ENCODE peak calls at places on chromosomes 7 and 10, in ten cellular contexts. One of them, this sample, is unnamed.

GRCh38 chr10:131193923-131194322 is 117.6 kb downstream of the TCERG1L start:
- DNase-seq in fibroblast of pulmonary artery: no peak
- DNase-seq in tibial artery: no peak
- DNase-seq in heart right ventricle: no peak
- DNase-seq in activated CD8-positive, alpha-beta T cell treated with anti-CD3 and anti-CD28 coated beads for 36 hours: no peak
- DNase-seq in colonic mucosa: no peak
- DNase-seq in cardiac muscle cell: no peak
- DNase-seq in AG10803: no peak
- DNase-seq in astrocyte of the spinal cord: no peak
- DNase-seq in progenitor cell of endocrine pancreas: no peak
- DNase-seq in this sample: no peak

GRCh38 chr10:2716596-2716995 is 350.8 kb upstream of the PFKP start:
- DNase-seq in fibroblast of pulmonary artery: no peak
- DNase-seq in tibial artery: no peak
- DNase-seq in heart right ventricle: no peak
- DNase-seq in activated CD8-positive, alpha-beta T cell treated with anti-CD3 and anti-CD28 coated beads for 36 hours: no peak
- DNase-seq in colonic mucosa: no peak
- DNase-seq in cardiac muscle cell: no peak
- DNase-seq in AG10803: no peak
- DNase-seq in astrocyte of the spinal cord: no peak
- DNase-seq in progenitor cell of endocrine pancreas: no peak
- DNase-seq in this sample: no peak

GRCh38 chr7:152313879-152314604 is 121.8 kb downstream of the KMT2C start:
- DNase-seq in fibroblast of pulmonary artery: peak; percentile 98
- DNase-seq in tibial artery: no peak
- DNase-seq in heart right ventricle: no peak
- DNase-seq in activated CD8-positive, alpha-beta T cell treated with anti-CD3 and anti-CD28 coated beads for 36 hours: no peak
- DNase-seq in colonic mucosa: no peak
- DNase-seq in cardiac muscle cell: peak; percentile 95
- DNase-seq in AG10803: peak; percentile 69
- DNase-seq in astrocyte of the spinal cord: peak; percentile 85
- DNase-seq in progenitor cell of endocrine pancreas: no peak
- DNase-seq in this sample: no peak

GRCh38 chr10:28360175-28360574 is 57.3 kb upstream of the MPP7 start:
- DNase-seq in fibroblast of pulmonary artery: no peak
- DNase-seq in tibial artery: no peak
- DNase-seq in heart right ventricle: no peak
- DNase-seq in activated CD8-positive, alpha-beta T cell treated with anti-CD3 and anti-CD28 coated beads for 36 hours: no peak
- DNase-seq in colonic mucosa: no peak
- DNase-seq in cardiac muscle cell: no peak
- DNase-seq in AG10803: no peak
- DNase-seq in astrocyte of the spinal cord: no peak
- DNase-seq in progenitor cell of endocrine pancreas: no peak
- DNase-seq in this sample: no peak

GRCh38 chr10:109698888-109699685 is 224.2 kb downstream of the XPNPEP1 start:
- DNase-seq in fibroblast of pulmonary artery: no peak
- DNase-seq in tibial artery: no peak
- DNase-seq in heart right ventricle: no peak
- DNase-seq in activated CD8-positive, alpha-beta T cell treated with anti-CD3 and anti-CD28 coated beads for 36 hours: no peak
- DNase-seq in colonic mucosa: no peak
- DNase-seq in cardiac muscle cell: no peak
- DNase-seq in AG10803: no peak
- DNase-seq in astrocyte of the spinal cord: no peak
- DNase-seq in progenitor cell of endocrine pancreas: no peak
- DNase-seq in this sample: no peak

GRCh38 chr10:99345350-99345749 is 16.2 kb downstream of the CNNM1 start:
- DNase-seq in fibroblast of pulmonary artery: no peak
- DNase-seq in tibial artery: no peak
- DNase-seq in heart right ventricle: no peak
- DNase-seq in activated CD8-positive, alpha-beta T cell treated with anti-CD3 and anti-CD28 coated beads for 36 hours: no peak
- DNase-seq in colonic mucosa: no peak
- DNase-seq in cardiac muscle cell: peak; percentile 49
- DNase-seq in AG10803: peak; percentile 83
- DNase-seq in astrocyte of the spinal cord: peak; percentile 66
- DNase-seq in progenitor cell of endocrine pancreas: no peak
- DNase-seq in this sample: no peak

GRCh38 chr7:103423467-103424179 is 22.4 kb downstream of the SLC26A5 start:
- DNase-seq in fibroblast of pulmonary artery: no peak
- DNase-seq in tibial artery: no peak
- DNase-seq in heart right ventricle: no peak
- DNase-seq in activated CD8-positive, alpha-beta T cell treated with anti-CD3 and anti-CD28 coated beads for 36 hours: no peak
- DNase-seq in colonic mucosa: no peak
- DNase-seq in cardiac muscle cell: no peak
- DNase-seq in AG10803: no peak
- DNase-seq in astrocyte of the spinal cord: no peak
- DNase-seq in progenitor cell of endocrine pancreas: no peak
- DNase-seq in this sample: no peak

GRCh38 chr7:33400214-33400538 is 270.8 kb downstream of the BBS9 start:
- DNase-seq in fibroblast of pulmonary artery: no peak
- DNase-seq in tibial artery: no peak
- DNase-seq in heart right ventricle: no peak
- DNase-seq in activated CD8-positive, alpha-beta T cell treated with anti-CD3 and anti-CD28 coated beads for 36 hours: no peak
- DNase-seq in colonic mucosa: no peak
- DNase-seq in cardiac muscle cell: no peak
- DNase-seq in AG10803: no peak
- DNase-seq in astrocyte of the spinal cord: no peak
- DNase-seq in progenitor cell of endocrine pancreas: no peak
- DNase-seq in this sample: no peak

GRCh38 chr10:105195831-105196230 is 554.7 kb downstream of the SORCS3 start:
- DNase-seq in fibroblast of pulmonary artery: no peak
- DNase-seq in tibial artery: no peak
- DNase-seq in heart right ventricle: no peak
- DNase-seq in activated CD8-positive, alpha-beta T cell treated with anti-CD3 and anti-CD28 coated beads for 36 hours: no peak
- DNase-seq in colonic mucosa: no peak
- DNase-seq in cardiac muscle cell: no peak
- DNase-seq in AG10803: no peak
- DNase-seq in astrocyte of the spinal cord: no peak
- DNase-seq in progenitor cell of endocrine pancreas: no peak
- DNase-seq in this sample: no peak

GRCh38 chr7:26958834-26959233 is 94.4 kb upstream of the SKAP2 start:
- DNase-seq in fibroblast of pulmonary artery: peak; percentile 35
- DNase-seq in tibial artery: no peak
- DNase-seq in heart right ventricle: no peak
- DNase-seq in activated CD8-positive, alpha-beta T cell treated with anti-CD3 and anti-CD28 coated beads for 36 hours: no peak
- DNase-seq in colonic mucosa: no peak
- DNase-seq in cardiac muscle cell: no peak
- DNase-seq in AG10803: peak; percentile 54
- DNase-seq in astrocyte of the spinal cord: peak; percentile 80
- DNase-seq in progenitor cell of endocrine pancreas: no peak
- DNase-seq in this sample: no peak

GRCh38 chr10:60629332-60629731 is 148.9 kb upstream of the CDK1 start:
- DNase-seq in fibroblast of pulmonary artery: no peak
- DNase-seq in tibial artery: no peak
- DNase-seq in heart right ventricle: no peak
- DNase-seq in activated CD8-positive, alpha-beta T cell treated with anti-CD3 and anti-CD28 coated beads for 36 hours: no peak
- DNase-seq in colonic mucosa: no peak
- DNase-seq in cardiac muscle cell: no peak
- DNase-seq in AG10803: no peak
- DNase-seq in astrocyte of the spinal cord: no peak
- DNase-seq in progenitor cell of endocrine pancreas: no peak
- DNase-seq in this sample: no peak

GRCh38 chr10:114635101-114635500 is 23.0 kb downstream of the ABLIM1 start:
- DNase-seq in fibroblast of pulmonary artery: peak; percentile 39
- DNase-seq in tibial artery: no peak
- DNase-seq in heart right ventricle: no peak
- DNase-seq in activated CD8-positive, alpha-beta T cell treated with anti-CD3 and anti-CD28 coated beads for 36 hours: no peak
- DNase-seq in colonic mucosa: no peak
- DNase-seq in cardiac muscle cell: peak; percentile 41
- DNase-seq in AG10803: no peak
- DNase-seq in astrocyte of the spinal cord: no peak
- DNase-seq in progenitor cell of endocrine pancreas: no peak
- DNase-seq in this sample: no peak

GRCh38 chr10:91206427-91206826 is 14.0 kb upstream of the PCGF5 start:
- DNase-seq in fibroblast of pulmonary artery: no peak
- DNase-seq in tibial artery: no peak
- DNase-seq in heart right ventricle: no peak
- DNase-seq in activated CD8-positive, alpha-beta T cell treated with anti-CD3 and anti-CD28 coated beads for 36 hours: no peak
- DNase-seq in colonic mucosa: no peak
- DNase-seq in cardiac muscle cell: no peak
- DNase-seq in AG10803: no peak
- DNase-seq in astrocyte of the spinal cord: no peak
- DNase-seq in progenitor cell of endocrine pancreas: no peak
- DNase-seq in this sample: no peak

GRCh38 chr10:91210014-91210413 is 10.4 kb upstream of the PCGF5 start:
- DNase-seq in fibroblast of pulmonary artery: no peak
- DNase-seq in tibial artery: no peak
- DNase-seq in heart right ventricle: no peak
- DNase-seq in activated CD8-positive, alpha-beta T cell treated with anti-CD3 and anti-CD28 coated beads for 36 hours: no peak
- DNase-seq in colonic mucosa: peak; percentile 31
- DNase-seq in cardiac muscle cell: no peak
- DNase-seq in AG10803: no peak
- DNase-seq in astrocyte of the spinal cord: no peak
- DNase-seq in progenitor cell of endocrine pancreas: no peak
- DNase-seq in this sample: no peak

GRCh38 chr10:91206837-91207474 is 13.5 kb upstream of the PCGF5 start:
- DNase-seq in fibroblast of pulmonary artery: no peak
- DNase-seq in tibial artery: no peak
- DNase-seq in heart right ventricle: no peak
- DNase-seq in activated CD8-positive, alpha-beta T cell treated with anti-CD3 and anti-CD28 coated beads for 36 hours: no peak
- DNase-seq in colonic mucosa: no peak
- DNase-seq in cardiac muscle cell: no peak
- DNase-seq in AG10803: no peak
- DNase-seq in astrocyte of the spinal cord: no peak
- DNase-seq in progenitor cell of endocrine pancreas: no peak
- DNase-seq in this sample: no peak

GRCh38 chr10:91210435-91210834 is 10.0 kb upstream of the PCGF5 start:
- DNase-seq in fibroblast of pulmonary artery: no peak
- DNase-seq in tibial artery: no peak
- DNase-seq in heart right ventricle: no peak
- DNase-seq in activated CD8-positive, alpha-beta T cell treated with anti-CD3 and anti-CD28 coated beads for 36 hours: peak; percentile 44
- DNase-seq in colonic mucosa: peak; percentile 80
- DNase-seq in cardiac muscle cell: no peak
- DNase-seq in AG10803: no peak
- DNase-seq in astrocyte of the spinal cord: no peak
- DNase-seq in progenitor cell of endocrine pancreas: no peak
- DNase-seq in this sample: no peak

GRCh38 chr10:91208645-91209044 is 11.8 kb upstream of the PCGF5 start:
- DNase-seq in fibroblast of pulmonary artery: no peak
- DNase-seq in tibial artery: no peak
- DNase-seq in heart right ventricle: no peak
- DNase-seq in activated CD8-positive, alpha-beta T cell treated with anti-CD3 and anti-CD28 coated beads for 36 hours: no peak
- DNase-seq in colonic mucosa: no peak
- DNase-seq in cardiac muscle cell: no peak
- DNase-seq in AG10803: no peak
- DNase-seq in astrocyte of the spinal cord: no peak
- DNase-seq in progenitor cell of endocrine pancreas: no peak
- DNase-seq in this sample: no peak
- TF ChIP-seq CTCF in fibroblast of pulmonary artery: no peak
- TF ChIP-seq CTCF in tibial artery: no peak
- TF ChIP-seq CTCF in heart right ventricle: no peak
- TF ChIP-seq CTCF in activated CD8-positive, alpha-beta T cell treated with anti-CD3 and anti-CD28 coated beads for 36 hours: no peak
- TF ChIP-seq CTCF in colonic mucosa: no peak
- TF ChIP-seq CTCF in cardiac muscle cell: no peak
- TF ChIP-seq CTCF in AG10803: peak; percentile 19
- TF ChIP-seq CTCF in astrocyte of the spinal cord: no peak
- TF ChIP-seq CTCF in progenitor cell of endocrine pancreas: no peak
- TF ChIP-seq CTCF in this sample: no peak

DNA sequence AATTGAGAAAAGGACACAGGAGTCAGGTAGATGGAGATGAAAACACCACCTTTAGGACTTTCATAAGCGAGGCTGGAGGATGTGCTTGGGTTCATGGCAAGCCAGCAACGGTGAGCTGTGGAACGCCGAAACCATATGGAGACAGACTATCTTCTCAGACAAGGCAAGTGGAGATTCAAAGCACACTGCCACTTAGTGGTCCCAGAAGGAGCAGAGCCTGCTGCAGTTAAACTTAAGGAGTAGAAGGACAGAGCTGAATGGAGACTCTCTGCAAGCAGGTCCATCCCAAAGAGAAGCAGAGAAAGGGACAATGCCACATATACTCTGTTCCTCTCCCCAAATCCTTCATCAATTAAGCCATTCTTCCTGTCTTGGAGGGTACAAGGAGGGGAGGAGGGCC is 236.3 kb upstream of the HABP2 start:
- DNase-seq in fibroblast of pulmonary artery: no peak
- DNase-seq in tibial artery: no peak
- DNase-seq in heart right ventricle: no peak
- DNase-seq in activated CD8-positive, alpha-beta T cell treated with anti-CD3 and anti-CD28 coated beads for 36 hours: no peak
- DNase-seq in colonic mucosa: no peak
- DNase-seq in cardiac muscle cell: no peak
- DNase-seq in AG10803: no peak
- DNase-seq in astrocyte of the spinal cord: no peak
- DNase-seq in progenitor cell of endocrine pancreas: no peak
- DNase-seq in this sample: no peak
- TF ChIP-seq CTCF in fibroblast of pulmonary artery: no peak
- TF ChIP-seq CTCF in tibial artery: no peak
- TF ChIP-seq CTCF in heart right ventricle: no peak
- TF ChIP-seq CTCF in activated CD8-positive, alpha-beta T cell treated with anti-CD3 and anti-CD28 coated beads for 36 hours: no peak
- TF ChIP-seq CTCF in colonic mucosa: no peak
- TF ChIP-seq CTCF in cardiac muscle cell: no peak
- TF ChIP-seq CTCF in AG10803: no peak
- TF ChIP-seq CTCF in astrocyte of the spinal cord: no peak
- TF ChIP-seq CTCF in progenitor cell of endocrine pancreas: no peak
- TF ChIP-seq CTCF in this sample: no peak

DNA sequence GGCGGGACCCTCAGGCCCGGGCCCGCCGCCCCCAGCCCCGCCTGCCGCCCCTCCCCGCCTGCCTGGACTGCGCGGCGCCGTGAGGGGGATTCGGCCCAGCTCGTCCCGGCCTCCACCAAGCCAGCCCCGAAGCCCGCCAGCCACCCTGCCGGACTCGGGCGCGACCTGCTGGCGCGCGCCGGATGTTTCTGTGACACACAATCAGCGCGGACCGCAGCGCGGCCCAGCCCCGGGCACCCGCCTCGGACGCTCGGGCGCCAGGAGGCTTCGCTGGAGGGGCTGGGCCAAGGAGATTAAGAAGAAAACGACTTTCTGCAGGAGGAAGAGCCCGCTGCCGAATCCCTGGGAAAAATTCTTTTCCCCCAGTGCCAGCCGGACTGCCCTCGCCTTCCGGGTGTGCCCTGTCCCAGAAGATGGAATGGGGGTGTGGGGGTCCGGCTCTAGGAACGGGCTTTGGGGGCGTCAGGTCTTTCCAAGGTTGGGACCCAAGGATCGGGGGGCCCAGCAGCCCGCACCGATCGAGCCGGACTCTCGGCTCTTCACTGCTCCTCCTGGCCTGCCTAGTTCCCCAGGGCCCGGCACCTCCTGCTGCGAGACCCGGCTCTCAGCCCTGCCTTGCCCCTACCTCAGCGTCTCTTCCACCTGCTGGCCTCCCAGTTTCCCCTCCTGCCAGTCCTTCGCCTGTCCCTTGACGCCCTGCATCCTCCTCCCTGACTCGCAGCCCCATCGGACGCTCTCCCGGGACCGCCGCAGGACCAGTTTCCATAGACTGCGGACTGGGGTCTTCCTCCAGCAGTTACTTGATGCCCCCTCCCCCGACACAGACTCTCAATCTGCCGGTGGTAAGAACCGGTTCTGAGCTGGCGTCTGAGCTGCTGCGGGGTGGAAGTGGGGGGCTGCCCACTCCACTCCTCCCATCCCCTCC is 82.7 kb downstream of the PAX2 start:
- DNase-seq in fibroblast of pulmonary artery: no peak
- DNase-seq in tibial artery: peak; percentile 31
- DNase-seq in heart right ventricle: peak; percentile 35
- DNase-seq in activated CD8-positive, alpha-beta T cell treated with anti-CD3 and anti-CD28 coated beads for 36 hours: peak; percentile 56
- DNase-seq in colonic mucosa: peak; percentile 30
- DNase-seq in cardiac muscle cell: no peak
- DNase-seq in AG10803: no peak
- DNase-seq in astrocyte of the spinal cord: no peak
- DNase-seq in progenitor cell of endocrine pancreas: peak; percentile 51
- DNase-seq in this sample: peak; percentile 43
- TF ChIP-seq CTCF in fibroblast of pulmonary artery: no peak
- TF ChIP-seq CTCF in tibial artery: no peak
- TF ChIP-seq CTCF in heart right ventricle: peak; percentile 8
- TF ChIP-seq CTCF in activated CD8-positive, alpha-beta T cell treated with anti-CD3 and anti-CD28 coated beads for 36 hours: no peak
- TF ChIP-seq CTCF in colonic mucosa: no peak
- TF ChIP-seq CTCF in cardiac muscle cell: no peak
- TF ChIP-seq CTCF in AG10803: no peak
- TF ChIP-seq CTCF in astrocyte of the spinal cord: peak; percentile 3
- TF ChIP-seq CTCF in progenitor cell of endocrine pancreas: no peak
- TF ChIP-seq CTCF in this sample: no peak

GRCh38 chr10:34960983-34961382 is 129.2 kb downstream of the CUL2 start:
- DNase-seq in fibroblast of pulmonary artery: peak; percentile 49
- DNase-seq in tibial artery: no peak
- DNase-seq in heart right ventricle: peak; percentile 22
- DNase-seq in activated CD8-positive, alpha-beta T cell treated with anti-CD3 and anti-CD28 coated beads for 36 hours: no peak
- DNase-seq in colonic mucosa: no peak
- DNase-seq in cardiac muscle cell: no peak
- DNase-seq in AG10803: peak; percentile 36
- DNase-seq in astrocyte of the spinal cord: peak; percentile 38
- DNase-seq in progenitor cell of endocrine pancreas: no peak
- DNase-seq in this sample: no peak
- TF ChIP-seq CTCF in fibroblast of pulmonary artery: peak; percentile 37
- TF ChIP-seq CTCF in tibial artery: no peak
- TF ChIP-seq CTCF in heart right ventricle: peak; percentile 19
- TF ChIP-seq CTCF in activated CD8-positive, alpha-beta T cell treated with anti-CD3 and anti-CD28 coated beads for 36 hours: no peak
- TF ChIP-seq CTCF in colonic mucosa: no peak
- TF ChIP-seq CTCF in cardiac muscle cell: peak; percentile 24
- TF ChIP-seq CTCF in AG10803: peak; percentile 43
- TF ChIP-seq CTCF in astrocyte of the spinal cord: peak; percentile 52
- TF ChIP-seq CTCF in progenitor cell of endocrine pancreas: peak; percentile 18
- TF ChIP-seq CTCF in this sample: no peak

This sample was measured in natural killer cell.